ENCODE peak calls at places on chromosomes 7 and 10, in four cellular contexts. I is WTC11, T is K562, J is HepG2. R is an unnamed sample.

GRCh38 chr10:62779487-62780248 is 24.9 kb upstream of the ADO start:
- DNase-seq in I (no peak), T (no peak), J (no peak), R (peak)

GRCh38 chr10:101301111-101301731 is 52.7 kb upstream of the BTRC start:
- DNase-seq in I (peak), T (peak), J (peak), R (no peak)

GRCh38 chr7:19112290-19113000 is 5.0 kb downstream of the TWIST1 start:
- DNase-seq in I (peak), T (no peak), J (no peak), R (no peak)

GRCh38 chr7:154633641-154634040 is 369.3 kb downstream of the PAXIP1 start:
- DNase-seq in I (no peak), T (no peak), J (no peak), R (no peak)

GRCh38 chr7:92698237-92698841 is 108.1 kb upstream of the FAM133B start:
- DNase-seq in I (no peak), T (no peak), J (peak), R (no peak)

GRCh38 chr7:17651926-17652385 is 288.3 kb downstream of the SNX13 start:
- DNase-seq in I (no peak), T (no peak), J (no peak), R (no peak)

GRCh38 chr7:10121641-10122040 is 852.0 kb upstream of the PHF14 start:
- DNase-seq in I (no peak), T (no peak), J (no peak), R (no peak)

GRCh38 chr10:60031664-60032063 is 125.3 kb upstream of the CCDC6 start:
- DNase-seq in I (no peak), T (no peak), J (no peak), R (peak)

GRCh38 chr10:124676416-124677062 is 67.6 kb downstream of the FAM53B start:
- DNase-seq in I (no peak), T (no peak), J (no peak), R (no peak)

GRCh38 chr7:93968911-93969620 is 35.1 kb downstream of the BET1 start:
- DNase-seq in I (no peak), T (no peak), J (no peak), R (no peak)

GRCh38 chr7:141609566-141609965 is 58.4 kb downstream of the AGK start:
- DNase-seq in I (peak), T (no peak), J (no peak), R (no peak)

GRCh38 chr7:142540371-142540770 is 208.9 kb upstream of the PRSS1 start:
- DNase-seq in I (no peak), T (no peak), J (no peak), R (no peak)

GRCh38 chr10:44787480-44788075 is 123.6 kb upstream of the TMEM72 start:
- DNase-seq in I (no peak), T (no peak), J (no peak), R (no peak)

GRCh38 chr7:148503900-148504487 is 86.6 kb upstream of the C7orf33 start:
- DNase-seq in I (no peak), T (peak), J (no peak), R (no peak)

GRCh38 chr7:55572378-55573233 is at the start of gene VOPP1:
- DNase-seq in I (peak), T (peak), J (peak), R (no peak)

GRCh38 chr7:81871606-81872265 is 101.9 kb upstream of the HGF start:
- DNase-seq in I (no peak), T (no peak), J (no peak), R (no peak)

GRCh38 chr10:2508971-2509605 is 558.3 kb upstream of the PFKP start:
- DNase-seq in I (no peak), T (no peak), J (no peak), R (no peak)

GRCh38 chr7:34249192-34249591 is 343.9 kb downstream of the BMPER start:
- DNase-seq in I (no peak), T (no peak), J (no peak), R (no peak)

GRCh38 chr10:128031216-128031615 is 95.0 kb downstream of the MKI67 start:
- DNase-seq in I (no peak), T (no peak), J (no peak), R (no peak)

GRCh38 chr7:75546272-75547015 is 54.3 kb downstream of the SPDYE5 start:
- DNase-seq in I (no peak), T (peak), J (no peak), R (no peak)

GRCh38 chr7:155329225-155329624 is 31.5 kb downstream of the INSIG1 start:
- DNase-seq in I (no peak), T (no peak), J (no peak), R (no peak)

GRCh38 chr7:155974186-155974897 is 162.1 kb upstream of the SHH start:
- DNase-seq in I (no peak), T (no peak), J (no peak), R (no peak)

GRCh38 chr7:21293771-21294170 is 134.1 kb upstream of the SP4 start:
- DNase-seq in I (no peak), T (no peak), J (no peak), R (no peak)

GRCh38 chr7:30800785-30801252 is 29.6 kb downstream of the MINDY4 start:
- DNase-seq in I (peak), T (peak), J (peak), R (peak)

GRCh38 chr7:2689951-2690705 is 2.1 kb downstream of the AMZ1 start:
- DNase-seq in I (no peak), T (no peak), J (no peak), R (no peak)

GRCh38 chr10:114471906-114472873 is 67.9 kb upstream of the AFAP1L2 start:
- DNase-seq in I (no peak), T (no peak), J (peak), R (no peak)

GRCh38 chr7:70092314-70093303 is 494.3 kb downstream of the AUTS2 start:
- DNase-seq in I (no peak), T (no peak), J (no peak), R (no peak)

DNA sequence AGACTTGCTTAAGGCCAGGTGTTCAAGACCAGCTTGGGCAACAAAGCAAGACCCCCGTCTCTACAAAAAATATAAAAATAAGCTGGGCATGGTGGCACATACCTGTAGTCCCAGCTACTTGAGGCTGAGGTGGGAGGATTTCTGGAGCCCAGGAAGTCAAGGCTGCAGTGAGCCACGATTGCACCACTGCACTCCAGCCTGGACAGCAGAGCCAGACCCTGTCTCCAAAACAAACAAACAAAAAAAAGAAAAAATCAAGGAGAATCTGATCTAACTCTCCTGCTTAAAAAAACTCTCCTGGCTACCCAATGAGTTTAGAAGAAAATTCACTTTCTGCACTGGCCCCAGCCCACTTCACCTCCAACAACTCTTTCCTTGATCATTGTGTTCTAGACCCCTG is 1.9 kb upstream of the KPNA7 start:
- DNase-seq in I (no peak), T (no peak), J (no peak), R (no peak)
- TF ChIP-seq USF2 in I (no peak), T (no peak), J (no peak), R (no peak)

DNA sequence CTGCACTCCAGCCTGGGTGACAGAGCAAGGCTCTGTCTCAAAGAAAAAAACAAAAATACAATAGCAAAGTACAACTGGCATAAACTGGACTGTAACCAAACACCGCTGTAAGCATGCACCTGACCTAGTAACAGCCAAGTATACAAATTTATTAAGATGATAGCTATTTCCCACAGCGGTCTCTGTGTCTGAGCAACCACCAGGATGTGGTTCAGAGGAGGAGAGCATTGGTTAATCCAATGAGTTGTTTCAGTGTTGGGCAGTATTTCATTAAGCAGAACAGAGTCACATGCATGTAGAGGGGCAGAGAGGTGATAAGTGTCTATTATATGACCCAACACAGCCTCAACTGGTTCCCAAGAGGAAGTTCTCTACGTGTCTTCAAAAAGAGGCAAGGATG is 4.0 kb downstream of the SLC16A12 start:
- DNase-seq in I (no peak), T (no peak), J (no peak), R (no peak)
- TF ChIP-seq CREM in I (no peak), T (no peak), J (no peak), R (no peak)

GRCh38 chr10:19385846-19386455 is 337.4 kb downstream of the MALRD1 start:
- DNase-seq in I (no peak), T (no peak), J (peak), R (no peak)
- TF ChIP-seq USF2 in I (no peak), T (no peak), J (no peak), R (no peak)

DNA sequence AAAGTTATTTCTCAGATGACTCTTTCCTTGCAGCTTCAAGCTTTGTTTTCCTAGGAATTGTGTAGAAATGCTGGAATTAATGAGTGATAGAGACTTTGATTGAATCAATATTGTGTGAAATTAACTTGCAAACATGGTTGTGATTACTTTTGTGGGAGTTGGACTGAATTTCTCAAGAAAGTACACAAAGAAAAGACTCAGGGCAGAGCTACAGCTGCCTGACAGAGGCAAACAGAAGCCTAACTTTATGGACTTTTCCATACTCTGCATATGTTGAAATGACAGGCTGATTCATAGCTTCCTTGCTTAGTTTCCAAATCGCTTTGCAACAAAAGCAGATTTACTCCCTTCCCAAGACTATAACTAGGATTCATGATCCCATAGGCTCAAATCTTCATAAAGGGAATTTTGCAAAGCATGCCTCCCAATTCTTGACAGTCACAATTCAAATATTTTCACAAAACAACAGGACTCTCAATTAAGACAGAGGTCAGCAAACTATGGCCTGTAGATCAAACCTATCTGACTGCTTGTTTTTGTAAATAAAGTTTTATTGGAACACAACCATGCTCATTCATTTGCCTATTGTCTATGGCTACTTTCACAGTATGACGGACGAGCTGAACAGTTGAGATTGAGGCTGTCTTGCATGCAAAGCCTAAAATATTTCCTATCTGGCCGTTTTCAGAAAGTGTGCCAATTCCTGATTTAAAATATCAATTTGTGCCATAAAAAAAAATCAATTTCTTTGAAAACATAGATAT is 27.5 kb downstream of the NRP1 start:
- DNase-seq in I (no peak), T (no peak), J (peak), R (no peak)
- TF ChIP-seq CREM in I (no peak), T (no peak), J (no peak), R (no peak)

DNA sequence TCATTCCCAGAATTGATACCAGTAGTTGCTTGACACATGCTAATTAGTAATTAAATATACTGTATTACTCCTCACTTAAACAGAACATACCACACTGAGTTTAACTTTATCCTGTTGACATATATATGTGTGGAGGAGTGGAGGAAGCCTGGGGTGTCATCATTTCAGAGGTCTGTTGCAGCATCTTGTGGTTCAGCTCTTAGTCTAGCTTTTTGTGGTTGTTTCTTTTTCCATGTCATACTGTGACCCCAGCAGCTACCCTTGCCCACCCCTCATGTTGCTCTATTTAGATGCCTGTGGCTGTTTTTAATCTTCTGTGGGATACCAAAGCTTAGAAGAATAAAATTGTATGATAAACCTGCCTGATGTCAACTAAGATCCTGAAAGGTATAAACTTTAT is 875.4 kb downstream of the LRMDA start:
- DNase-seq in I (no peak), T (no peak), J (no peak), R (no peak)
- TF ChIP-seq USF2 in I (no peak), T (no peak), J (no peak), R (no peak)

GRCh38 chr10:33798754-33799153 is 464.3 kb upstream of the NRP1 start:
- DNase-seq in I (no peak), T (no peak), J (no peak), R (no peak)

GRCh38 chr10:33799281-33799943 is 464.9 kb upstream of the NRP1 start:
- DNase-seq in I (no peak), T (no peak), J (peak), R (no peak)

GRCh38 chr10:33800986-33801385 is 466.5 kb upstream of the NRP1 start:
- DNase-seq in I (no peak), T (no peak), J (no peak), R (no peak)

GRCh38 chr10:33800545-33800944 is 466.1 kb upstream of the NRP1 start:
- DNase-seq in I (no peak), T (no peak), J (peak), R (no peak)

GRCh38 chr10:33799944-33800323 is 465.5 kb upstream of the NRP1 start:
- DNase-seq in I (no peak), T (no peak), J (no peak), R (no peak)
- TF ChIP-seq CREM in I (no peak), T (no peak), J (no peak), R (no peak)

GRCh38 chr10:10092581-10092980 is 925.1 kb upstream of the CELF2 start:
- DNase-seq in I (peak), T (no peak), J (no peak), R (no peak)
- TF ChIP-seq USF2 in I (no peak), T (no peak), J (no peak), R (no peak)

GRCh38 chr7:44557485-44557884 is 16.2 kb downstream of the DDX56 start:
- DNase-seq in I (no peak), T (no peak), J (no peak), R (no peak)

GRCh38 chr7:44549457-44549856 is 8.3 kb upstream of the NPC1L1 start:
- DNase-seq in I (no peak), T (no peak), J (no peak), R (no peak)

GRCh38 chr7:44559485-44559884 is 14.2 kb downstream of the DDX56 start:
- DNase-seq in I (no peak), T (no peak), J (no peak), R (no peak)

GRCh38 chr7:44555350-44555749 is 14.2 kb upstream of the NPC1L1 start:
- DNase-seq in I (no peak), T (no peak), J (no peak), R (no peak)
- TF ChIP-seq CREM in I (no peak), T (no peak), J (no peak), R (no peak)

DNA sequence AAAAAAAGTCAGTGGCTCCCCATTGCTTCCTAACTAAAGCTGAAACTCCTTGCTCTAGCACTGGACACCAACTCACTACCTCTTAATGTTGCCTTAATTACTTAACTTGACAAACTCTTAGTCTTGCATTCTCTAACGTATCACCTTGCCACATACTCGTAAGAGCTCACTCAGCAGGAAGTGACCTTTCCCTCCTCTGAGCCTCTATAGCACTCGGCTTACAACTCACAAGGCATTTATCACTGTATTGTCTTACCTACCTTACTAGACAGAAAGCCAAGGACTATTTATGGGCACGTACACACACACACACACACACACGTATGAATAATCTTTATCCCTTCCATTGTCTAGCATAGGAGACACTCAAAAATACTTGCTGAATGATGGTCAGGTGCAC is 21.2 kb downstream of the CEP41 start:
- DNase-seq in I (no peak), T (no peak), J (no peak), R (no peak)
- TF ChIP-seq USF2 in I (no peak), T (no peak), J (no peak), R (no peak)

GRCh38 chr7:16524332-16524731 is 2.3 kb upstream of the LRRC72 start:
- DNase-seq in I (no peak), T (no peak), J (no peak), R (no peak)
- TF ChIP-seq CREM in I (no peak), T (no peak), J (no peak), R (no peak)

R was measured in GM12878.